ENCODE peak calls at places on chromosomes 1 and 21, in five cellular contexts. M is fibroblast of lung, G is MM.1S, V is uterus, D is hepatocyte. Y is an unnamed sample. For H3K9me3, the result is how much of the 10 kb centered on the place peaks cover.

GRCh38 chr1:179794669-179795068 is 51.6 kb downstream of the FAM163A start:
- DNase-seq in M (no peak), G (no peak), V (no peak), D (peak), Y (no peak)

GRCh38 chr1:51518033-51518729 is 885 bp downstream of the EPS15 start:
- DNase-seq in M (peak), G (peak), V (peak), D (peak), Y (no peak)

GRCh38 chr1:6410248-6410893 is 9.3 kb downstream of the HES2 start:
- DNase-seq in M (no peak), G (no peak), V (no peak), D (no peak), Y (no peak)

GRCh38 chr1:29542476-29543015 is 306.2 kb downstream of the PTPRU start:
- DNase-seq in M (no peak), G (no peak), V (no peak), D (no peak), Y (no peak)

GRCh38 chr1:36094621-36095061 is 5.9 kb downstream of the ADPRS start:
- DNase-seq in M (no peak), G (no peak), V (peak), D (no peak), Y (no peak)

GRCh38 chr1:198564716-198565115 is 24.2 kb upstream of the ATP6V1G3 start:
- DNase-seq in M (no peak), G (no peak), V (no peak), D (no peak), Y (no peak)

GRCh38 chr21:43866659-43867331 is 1.8 kb downstream of the AGPAT3 start:
- DNase-seq in M (no peak), G (peak), V (no peak), D (peak), Y (no peak)

GRCh38 chr1:182965096-182965495 is 12.1 kb upstream of the SHCBP1L start:
- DNase-seq in M (no peak), G (no peak), V (no peak), D (no peak), Y (no peak)

GRCh38 chr1:110155878-110156522 is 5.7 kb downstream of the SLC6A17 start:
- DNase-seq in M (peak), G (peak), V (peak), D (peak), Y (peak)

GRCh38 chr1:79726911-79727310 is 720.4 kb upstream of the ADGRL4 start:
- DNase-seq in M (peak), G (no peak), V (no peak), D (no peak), Y (no peak)

GRCh38 chr1:20194770-20195463 is 8.6 kb upstream of the PLA2G2C start:
- DNase-seq in M (peak), G (peak), V (peak), D (peak), Y (peak)

GRCh38 chr1:24566266-24566867 is 10.5 kb downstream of the NCMAP start:
- DNase-seq in M (no peak), G (no peak), V (no peak), D (no peak), Y (no peak)

GRCh38 chr1:167981933-167982332 is 45.1 kb upstream of the MPC2 start:
- DNase-seq in M (no peak), G (no peak), V (no peak), D (no peak), Y (no peak)

GRCh38 chr1:119332626-119333025 is 36.0 kb upstream of the HAO2 start:
- DNase-seq in M (no peak), G (no peak), V (no peak), D (no peak), Y (no peak)

GRCh38 chr1:243729956-243730355 is 120.1 kb downstream of the AKT3 start:
- DNase-seq in M (no peak), G (no peak), V (no peak), D (no peak), Y (no peak)

GRCh38 chr1:232793944-232794343 is 11.3 kb upstream of the MAP10 start:
- DNase-seq in M (peak), G (peak), V (no peak), D (peak), Y (peak)

GRCh38 chr21:43916691-43917514 is 51.9 kb downstream of the AGPAT3 start:
- DNase-seq in M (peak), G (peak), V (no peak), D (no peak), Y (no peak)

GRCh38 chr1:25033828-25034451 is 103.9 kb upstream of the RUNX3 start:
- DNase-seq in M (no peak), G (no peak), V (no peak), D (no peak), Y (no peak)

GRCh38 chr1:3139871-3140837 is 71.2 kb downstream of the PRDM16 start:
- DNase-seq in M (no peak), G (no peak), V (no peak), D (no peak), Y (no peak)

GRCh38 chr1:51897699-51898031 is 19.1 kb upstream of the NRDC start:
- DNase-seq in M (peak), G (no peak), V (no peak), D (no peak), Y (peak)

GRCh38 chr1:110502402-110502801 is 16.6 kb downstream of the KCNA10 start:
- DNase-seq in M (no peak), G (no peak), V (no peak), D (no peak), Y (no peak)

GRCh38 chr21:32366191-32366590 is 26.6 kb downstream of the URB1 start:
- DNase-seq in M (no peak), G (no peak), V (no peak), D (no peak), Y (no peak)

GRCh38 chr1:31855038-31855845 is 39.4 kb upstream of the SPOCD1 start:
- DNase-seq in M (peak), G (no peak), V (no peak), D (peak), Y (peak)

GRCh38 chr1:66729130-66729922 is 22.9 kb upstream of the DYNLT5 start:
- DNase-seq in M (no peak), G (peak), V (no peak), D (no peak), Y (no peak)

GRCh38 chr1:16717174-16718108 is 22.9 kb upstream of the RNU1-4 start:
- DNase-seq in M (no peak), G (no peak), V (no peak), D (peak), Y (no peak)

GRCh38 chr21:43790053-43790524 is 712 bp downstream of the RRP1 start:
- DNase-seq in M (no peak), G (no peak), V (no peak), D (no peak), Y (no peak)

GRCh38 chr21:25170681-25171080 is 436.6 kb downstream of the MRPL39 start:
- DNase-seq in M (no peak), G (no peak), V (no peak), D (no peak), Y (no peak)
- H3K9me3 ChIP-seq in M (under half), G (under half), V (under half), D (under half), Y (under half)

GRCh38 chr1:47972864-47973437 is 24.2 kb downstream of the TRABD2B start:
- DNase-seq in M (no peak), G (no peak), V (no peak), D (no peak), Y (no peak)
- TF ChIP-seq CTCF in M (no peak), G (peak), V (no peak), D (peak), Y (peak)

GRCh38 chr1:225114354-225114995 is 185.0 kb downstream of the DNAH14 start:
- DNase-seq in M (peak), G (no peak), V (no peak), D (no peak), Y (no peak)
- H3K27ac ChIP-seq in M (no peak), G (no peak), V (no peak), D (no peak), Y (no peak)

GRCh38 chr1:159443063-159443750 is 3.7 kb downstream of the OR10J1 start:
- DNase-seq in M (no peak), G (no peak), V (no peak), D (no peak), Y (no peak)
- H3K9me3 ChIP-seq in M (under half), G (under half), V (under half), D (under half), Y (under half)

GRCh38 chr1:200540281-200540680 is 80.3 kb downstream of the KIF14 start:
- DNase-seq in M (no peak), G (no peak), V (no peak), D (no peak), Y (no peak)

GRCh38 chr1:200530551-200531261 is 89.8 kb downstream of the KIF14 start:
- DNase-seq in M (no peak), G (no peak), V (no peak), D (no peak), Y (no peak)

GRCh38 chr1:200535605-200536004 is 84.9 kb downstream of the KIF14 start:
- DNase-seq in M (peak), G (peak), V (no peak), D (no peak), Y (no peak)
- TF ChIP-seq CTCF in M (no peak), G (peak), V (no peak), D (no peak), Y (no peak)

Y was measured in AG04450.